ENCODE peak calls at places on chromosomes 13 and 19, in seven cellular contexts. I is heart left ventricle; N is left ventricle myocardium inferior; K is thoracic aorta; R is CD8-positive, alpha-beta memory T cell; X is neuronal stem cell; B is adrenal gland. M is an unnamed sample.

GRCh38 chr13:72290962-72291681 is 424.1 kb upstream of the DACH1 start:
- DNase-seq in I (no peak), N (no peak), K (no peak), R (no peak), X (no peak), B (no peak), M (no peak)

GRCh38 chr13:46668302-46668720 is 115.3 kb downstream of the LRCH1 start:
- DNase-seq in I (peak), N (peak), K (no peak), R (no peak), X (no peak), B (peak), M (no peak)

GRCh38 chr19:22052644-22053013 is 345 bp downstream of the ZNF257 start:
- DNase-seq in I (peak), N (no peak), K (no peak), R (peak), X (no peak), B (peak), M (peak)

GRCh38 chr19:41753159-41753558 is 2.2 kb upstream of the CEACAM6 start:
- DNase-seq in I (peak), N (peak), K (no peak), R (peak), X (peak), B (peak), M (peak)

GRCh38 chr13:31945202-31945978 is 86.2 kb upstream of the FRY start:
- DNase-seq in I (peak), N (peak), K (no peak), R (no peak), X (no peak), B (peak), M (peak)

GRCh38 chr19:535017-535835 is 3.7 kb downstream of the CDC34 start:
- DNase-seq in I (no peak), N (no peak), K (no peak), R (no peak), X (no peak), B (no peak), M (no peak)

GRCh38 chr19:53903055-53903680 is 5.9 kb upstream of the CACNG7 start:
- DNase-seq in I (no peak), N (no peak), K (no peak), R (peak), X (peak), B (peak), M (peak)

GRCh38 chr13:44759222-44759721 is 183.1 kb upstream of the TSC22D1 start:
- DNase-seq in I (no peak), N (no peak), K (no peak), R (no peak), X (no peak), B (no peak), M (no peak)

GRCh38 chr19:58181902-58182576 is 822 bp upstream of the ZNF274 start:
- DNase-seq in I (peak), N (peak), K (no peak), R (peak), X (no peak), B (peak), M (peak)

GRCh38 chr13:51025245-51025872 is 85.7 kb downstream of the C13orf42 start:
- DNase-seq in I (no peak), N (no peak), K (no peak), R (no peak), X (no peak), B (no peak), M (no peak)

GRCh38 chr19:610801-611505 is 21.3 kb downstream of the HCN2 start:
- DNase-seq in I (peak), N (peak), K (no peak), R (peak), X (no peak), B (peak), M (peak)

GRCh38 chr19:3831601-3832000 is 37.2 kb downstream of the ZFR2 start:
- DNase-seq in I (no peak), N (no peak), K (no peak), R (no peak), X (no peak), B (no peak), M (no peak)

GRCh38 chr19:35429698-35430097 is 18.4 kb upstream of the FFAR2 start:
- DNase-seq in I (no peak), N (no peak), K (no peak), R (no peak), X (no peak), B (no peak), M (no peak)

GRCh38 chr13:49585220-49586157 is at the start of gene RCBTB1:
- DNase-seq in I (peak), N (peak), K (peak), R (peak), X (peak), B (peak), M (peak)

GRCh38 chr19:1294688-1295087 is 9.0 kb downstream of the EFNA2 start:
- DNase-seq in I (no peak), N (no peak), K (no peak), R (no peak), X (no peak), B (no peak), M (no peak)

GRCh38 chr13:60066206-60066605 is 97.5 kb downstream of the DIAPH3 start:
- DNase-seq in I (no peak), N (no peak), K (no peak), R (no peak), X (no peak), B (no peak), M (no peak)

GRCh38 chr19:1098177-1099051 is 3.2 kb upstream of the POLR2E start:
- DNase-seq in I (peak), N (no peak), K (no peak), R (no peak), X (no peak), B (no peak), M (no peak)

GRCh38 chr13:34671136-34671535 is 270.9 kb upstream of the NBEA start:
- DNase-seq in I (peak), N (no peak), K (no peak), R (no peak), X (no peak), B (peak), M (peak)

GRCh38 chr19:1064661-1065605 is 2.0 kb upstream of the ARHGAP45 start:
- DNase-seq in I (peak), N (peak), K (no peak), R (peak), X (no peak), B (peak), M (peak)

GRCh38 chr19:16594681-16595091 is 22.5 kb upstream of the SLC35E1 start:
- DNase-seq in I (no peak), N (no peak), K (no peak), R (peak), X (no peak), B (no peak), M (no peak)

GRCh38 chr19:1942934-1943555 is 2.1 kb downstream of the CSNK1G2 start:
- DNase-seq in I (no peak), N (no peak), K (no peak), R (no peak), X (no peak), B (no peak), M (no peak)

GRCh38 chr13:77584111-77584510 is 48.6 kb downstream of the SCEL start:
- DNase-seq in I (no peak), N (no peak), K (no peak), R (no peak), X (no peak), B (no peak), M (no peak)

GRCh38 chr13:43273362-43273761 is 250.0 kb downstream of the DNAJC15 start:
- DNase-seq in I (no peak), N (no peak), K (no peak), R (no peak), X (no peak), B (no peak), M (no peak)

GRCh38 chr19:19105365-19106060 is 32.8 kb downstream of the TMEM161A start:
- DNase-seq in I (peak), N (peak), K (no peak), R (no peak), X (peak), B (peak), M (no peak)
- H3K4me3 ChIP-seq in I (peak), N (peak), K (peak), R (no peak), X (peak), B (peak), M (peak)

DNA sequence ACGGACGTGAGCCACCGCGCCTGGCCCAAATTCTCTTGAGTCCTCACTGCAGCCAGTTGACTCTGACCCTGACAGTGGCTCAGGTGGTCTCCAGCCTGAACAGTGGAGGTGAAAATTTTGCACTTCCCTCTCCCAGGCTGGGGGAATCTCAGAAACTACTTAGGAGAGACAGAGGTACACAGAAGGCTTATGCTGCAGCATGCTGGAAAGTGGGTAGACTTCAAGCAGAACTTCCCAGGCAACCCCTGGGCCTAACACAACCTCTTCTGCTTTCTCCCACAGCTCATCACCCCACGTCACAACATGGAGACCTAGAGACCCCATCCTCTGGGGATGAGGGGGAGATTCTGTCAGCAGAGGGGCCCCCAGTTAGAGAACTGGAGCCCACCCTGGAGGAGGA is 14.4 kb downstream of the NCAN start:
- DNase-seq in I (no peak), N (no peak), K (no peak), R (no peak), X (no peak), B (no peak), M (no peak)
- H3K4me3 ChIP-seq in I (no peak), N (no peak), K (no peak), R (no peak), X (no peak), B (no peak), M (no peak)

GRCh38 chr19:55368701-55369563 is 1.3 kb downstream of the IL11 start:
- DNase-seq in I (no peak), N (no peak), K (no peak), R (no peak), X (no peak), B (no peak), M (no peak)
- H3K4me3 ChIP-seq in I (peak), N (peak), K (peak), R (no peak), X (peak), B (no peak), M (peak)

GRCh38 chr19:6868341-6868740 is 19.0 kb upstream of the ADGRE1 start:
- DNase-seq in I (peak), N (no peak), K (no peak), R (no peak), X (no peak), B (no peak), M (peak)
- H3K4me3 ChIP-seq in I (no peak), N (no peak), K (no peak), R (no peak), X (no peak), B (no peak), M (no peak)

GRCh38 chr19:49802836-49803528 is 10.1 kb downstream of the FUZ start:
- DNase-seq in I (no peak), N (no peak), K (no peak), R (no peak), X (no peak), B (peak), M (no peak)

GRCh38 chr19:49799798-49800376 is 13.2 kb downstream of the FUZ start:
- DNase-seq in I (no peak), N (no peak), K (no peak), R (no peak), X (no peak), B (no peak), M (no peak)

GRCh38 chr19:49801966-49802661 is 11.0 kb downstream of the FUZ start:
- DNase-seq in I (peak), N (peak), K (peak), R (no peak), X (peak), B (peak), M (peak)

GRCh38 chr19:49800771-49801170 is 12.3 kb downstream of the FUZ start:
- DNase-seq in I (no peak), N (no peak), K (no peak), R (no peak), X (no peak), B (no peak), M (no peak)

DNA sequence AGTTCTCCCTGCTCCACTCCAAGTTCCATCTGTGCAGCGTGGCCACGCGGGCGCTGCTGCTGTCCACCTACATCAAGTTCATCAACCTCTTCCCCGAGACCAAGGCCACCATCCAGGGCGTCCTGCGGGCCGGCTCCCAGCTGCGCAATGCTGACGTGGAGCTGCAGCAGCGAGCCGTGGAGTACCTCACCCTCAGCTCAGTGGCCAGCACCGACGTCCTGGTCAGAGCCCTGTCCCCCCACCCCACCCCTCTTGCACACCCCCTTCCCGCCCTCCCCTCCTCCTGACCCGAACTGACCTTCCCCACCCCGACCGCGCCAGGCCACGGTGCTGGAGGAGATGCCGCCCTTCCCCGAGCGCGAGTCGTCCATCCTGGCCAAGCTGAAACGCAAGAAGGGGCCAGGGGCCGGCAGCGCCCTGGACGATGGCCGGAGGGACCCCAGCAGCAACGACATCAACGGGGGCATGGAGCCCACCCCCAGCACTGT is 11.6 kb downstream of the FUZ start:
- DNase-seq in I (no peak), N (no peak), K (no peak), R (no peak), X (no peak), B (peak), M (no peak)
- H3K4me3 ChIP-seq in I (peak), N (peak), K (no peak), R (no peak), X (no peak), B (peak), M (peak)